ENCODE peak calls at places on chromosomes 1 and 21, in six cellular contexts. T is OCI-LY7; O is HFF-Myc; S is CD4-positive, alpha-beta memory T cell; V is adipocyte; B is GM23248. I is an unnamed sample.

GRCh38 chr1:47569261-47569660 is 131.4 kb downstream of the FOXD2 start:
- DNase-seq in B (no peak), V (no peak), T (no peak), O (no peak), S (no peak), I (no peak)

GRCh38 chr1:44807364-44808062 is 362 bp upstream of the DYNLT4 start:
- DNase-seq in B (peak; percentile 100), O (peak; percentile 100), T (peak; percentile 68), V (peak; percentile 99), S (peak; percentile 91), I (peak; percentile 100)

GRCh38 chr1:10556430-10557005 is 81.8 kb downstream of the PEX14 start:
- DNase-seq in O (no peak), B (no peak), V (no peak), S (no peak), T (no peak), I (no peak)

GRCh38 chr1:27963393-27963792 is 3.6 kb downstream of the XKR8 start:
- DNase-seq in O (no peak), S (no peak), V (no peak), B (no peak), T (no peak), I (no peak)

GRCh38 chr1:43938892-43939587 is 5.4 kb downstream of the ARTN start:
- DNase-seq in T (no peak), B (no peak), S (no peak), V (no peak), O (no peak), I (no peak)

GRCh38 chr1:111603979-111604378 is 15.6 kb upstream of the RAP1A start:
- DNase-seq in B (no peak), O (no peak), V (no peak), S (peak; percentile 81), T (peak; percentile 77), I (no peak)

GRCh38 chr1:192588546-192588945 is 13.0 kb downstream of the RGS1 start:
- DNase-seq in V (no peak), O (no peak), B (peak; percentile 36), T (no peak), S (no peak), I (peak; percentile 39)

GRCh38 chr1:157133431-157133830 is 4.8 kb downstream of the ETV3 start:
- DNase-seq in B (no peak), T (no peak), O (no peak), V (no peak), S (peak; percentile 70), I (no peak)

GRCh38 chr1:228279011-228279721 is 71.3 kb downstream of the OBSCN start:
- DNase-seq in V (no peak), T (no peak), S (no peak), O (no peak), B (no peak), I (no peak)

GRCh38 chr1:183840140-183840539 is 35.2 kb downstream of the RGL1 start:
- DNase-seq in S (no peak), V (peak; percentile 22), B (peak; percentile 53), O (no peak), T (no peak), I (no peak)

DNA sequence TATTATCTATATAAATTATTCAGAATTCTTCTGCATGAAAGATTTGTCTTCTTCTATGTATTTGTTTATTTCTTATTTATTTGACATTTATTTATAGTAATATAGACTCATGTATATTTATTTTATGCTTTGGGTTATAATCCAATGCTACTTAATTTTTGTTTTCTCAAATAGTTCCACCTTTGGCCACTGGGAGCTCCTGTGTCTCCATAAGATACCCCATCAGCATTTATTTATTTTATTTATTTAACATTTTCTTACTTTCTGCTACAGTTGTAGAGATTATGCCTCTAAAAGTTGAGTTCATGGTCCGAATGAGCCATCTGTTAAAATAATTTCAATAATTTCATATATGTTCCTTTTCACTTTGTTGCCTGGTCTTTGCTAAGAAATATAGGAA is 289.4 kb downstream of the ADGRL2 start:
- DNase-seq in O (no peak), T (no peak), B (peak; percentile 27), V (peak; percentile 44), S (no peak), I (peak; percentile 41)
- H3K4me3 ChIP-seq in O (no peak overlapping the region), T (no peak overlapping the region), B (no peak overlapping the region), V (no peak overlapping the region), S (no peak overlapping the region), I (no peak overlapping the region)

DNA sequence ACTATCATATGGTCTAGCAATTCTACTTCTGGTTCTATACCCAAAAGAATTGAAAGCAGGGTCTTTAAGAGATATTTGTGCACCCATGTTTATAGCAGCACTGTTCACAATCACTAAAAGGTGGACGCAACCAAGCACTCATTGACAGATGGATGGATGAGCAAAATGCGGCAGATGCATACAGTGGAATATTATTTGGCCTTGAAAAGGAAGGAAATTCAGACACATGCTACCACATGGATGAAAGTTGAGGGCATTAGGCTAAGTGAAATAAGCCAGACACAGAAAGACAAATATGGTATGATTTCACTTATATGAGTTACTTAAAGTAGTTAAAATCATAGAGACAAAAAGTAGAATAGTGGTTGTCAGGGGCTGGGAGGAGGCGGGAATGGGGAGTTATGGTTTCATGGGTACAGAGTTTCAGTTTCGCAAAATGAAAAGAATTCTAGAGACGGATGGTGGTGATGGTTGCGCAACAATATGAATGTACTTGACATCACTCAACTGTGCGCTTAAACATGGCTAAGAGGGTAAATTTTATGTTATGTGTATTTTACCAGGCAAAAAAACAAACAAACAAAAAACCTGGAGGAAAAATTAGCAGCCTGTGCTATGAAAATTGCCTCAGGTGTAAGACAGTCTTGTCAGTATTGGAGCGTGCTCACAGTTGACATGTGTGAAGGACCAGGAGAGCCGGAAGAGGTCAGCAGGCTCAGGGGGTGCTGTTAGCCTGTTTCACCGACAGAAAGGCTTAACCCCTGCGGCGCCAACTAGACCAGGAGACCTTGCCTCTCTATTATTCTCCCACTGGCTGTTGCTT is 26.5 kb downstream of the CD247 start:
- DNase-seq in O (no peak), S (peak; percentile 36), V (no peak), B (no peak), T (no peak), I (no peak)
- H3K4me3 ChIP-seq in O (no peak overlapping the region), S (peak overlapping the region; percentile 4), V (no peak overlapping the region), B (no peak overlapping the region), T (no peak overlapping the region), I (no peak overlapping the region)

DNA sequence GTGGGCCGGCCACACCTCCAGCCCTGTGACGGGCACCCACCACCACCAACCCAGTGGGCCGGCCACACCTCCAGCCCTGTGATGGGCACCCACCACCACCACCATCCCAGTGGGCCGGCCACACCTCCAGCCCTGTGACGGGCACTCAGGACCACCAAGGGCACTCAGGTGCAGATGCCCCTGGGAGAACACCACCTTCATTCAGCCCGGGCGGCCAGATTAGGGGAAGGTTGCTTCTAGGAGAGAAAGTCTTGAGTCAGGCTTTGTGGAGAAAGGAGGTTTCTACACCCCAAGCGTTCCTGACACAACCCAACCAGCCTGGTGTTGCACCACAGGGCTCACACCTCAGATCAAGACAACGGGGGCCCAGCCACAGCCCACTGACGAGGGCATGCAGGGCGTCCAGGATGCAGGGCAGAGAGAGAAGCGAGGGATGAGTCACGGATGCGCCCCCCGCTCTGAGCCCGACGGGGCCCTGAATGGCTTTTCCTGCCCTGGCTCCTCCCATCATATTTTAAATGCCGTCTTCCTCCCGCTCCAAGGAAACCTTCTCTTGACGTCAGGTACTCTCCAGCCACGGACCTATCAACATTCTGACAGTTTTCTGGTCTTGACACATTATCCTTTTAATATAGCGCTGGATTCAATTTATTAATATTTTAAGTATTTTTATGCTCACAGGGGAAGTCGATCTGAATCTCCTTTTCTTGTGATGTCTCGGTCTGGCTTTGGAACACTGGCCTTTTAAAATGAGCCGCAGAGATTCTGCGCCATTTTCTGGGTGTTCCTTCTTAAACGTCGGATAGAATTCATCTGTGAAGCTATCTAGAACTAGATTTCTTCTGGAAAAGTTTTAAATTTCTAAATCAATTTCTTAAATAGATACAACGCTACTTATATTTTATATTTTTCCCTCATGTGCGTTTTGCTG is 631 bp upstream of the SPATC1L start:
- DNase-seq in V (peak; percentile 84), T (peak; percentile 52), O (no peak), B (peak; percentile 81), S (peak; percentile 65), I (peak; percentile 90)
- H3K4me3 ChIP-seq in V (peak overlapping the region; percentile 87), T (peak overlapping the region; percentile 68), O (peak overlapping the region; percentile 95), B (peak overlapping the region; percentile 98), S (peak overlapping the region; percentile 42), I (peak overlapping the region; percentile 76)

GRCh38 chr21:42272984-42273600 is 42.1 kb downstream of the TFF3 start:
- DNase-seq in V (no peak), T (no peak), O (no peak), S (no peak), B (no peak), I (no peak)
- H3K4me3 ChIP-seq in V (no peak overlapping the region), T (no peak overlapping the region), O (no peak overlapping the region), S (no peak overlapping the region), B (no peak overlapping the region), I (no peak overlapping the region)

GRCh38 chr1:168163670-168164069 is 15.1 kb upstream of the TIPRL start:
- DNase-seq in V (no peak), S (no peak), B (no peak), O (no peak), T (peak; percentile 47), I (no peak)
- H3K4me3 ChIP-seq in V (no peak overlapping the region), S (no peak overlapping the region), B (no peak overlapping the region), O (no peak overlapping the region), T (no peak overlapping the region), I (no peak overlapping the region)

GRCh38 chr1:197198333-197198732 is 51.9 kb upstream of the ASPM start:
- DNase-seq in S (no peak), O (no peak), V (no peak), T (no peak), B (no peak), I (no peak)
- H3K4me3 ChIP-seq in S (no peak overlapping the region), O (peak overlapping the region; percentile 78), V (peak overlapping the region; percentile 95), T (peak overlapping the region; percentile 81), B (peak overlapping the region; percentile 85), I (peak overlapping the region; percentile 89)

GRCh38 chr1:230865062-230865817 is 3.1 kb downstream of the C1orf198 start:
- DNase-seq in S (no peak), V (no peak), T (no peak), B (peak; percentile 9), O (no peak), I (no peak)
- H3K4me3 ChIP-seq in S (no peak overlapping the region), V (peak overlapping the region; percentile 99), T (no peak overlapping the region), B (peak overlapping the region; percentile 87), O (peak overlapping the region; percentile 66), I (peak overlapping the region; percentile 95)

DNA sequence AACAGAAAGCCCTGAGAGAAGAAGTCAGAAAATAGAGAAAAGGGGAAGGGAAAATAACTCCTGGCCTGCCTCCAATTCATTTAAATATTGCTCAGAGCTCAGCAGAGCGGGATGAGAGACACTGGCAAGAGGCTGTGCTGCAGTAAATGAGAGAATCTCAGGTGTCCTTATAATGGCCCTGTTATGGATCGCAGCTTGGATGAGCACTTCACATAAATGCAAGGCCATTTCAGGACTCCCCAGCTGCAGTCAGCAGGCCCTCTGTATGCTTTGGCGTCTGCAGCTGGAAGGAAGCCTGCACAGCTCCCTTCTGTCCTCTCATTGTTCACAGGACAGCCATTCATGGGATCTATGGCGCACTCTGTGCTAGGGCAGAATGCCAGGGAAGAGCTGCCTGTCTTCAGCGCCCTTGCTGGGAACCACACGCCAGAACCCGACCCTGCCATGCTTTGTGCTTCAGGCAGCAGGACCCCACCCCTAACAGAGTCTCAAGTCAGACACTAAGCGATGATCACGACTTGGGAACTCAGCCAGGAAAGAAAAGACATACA is 20.7 kb upstream of the ABCB10 start:
- DNase-seq in B (peak; percentile 24), S (no peak), V (no peak), T (peak; percentile 36), O (no peak), I (peak; percentile 48)
- H3K4me3 ChIP-seq in B (no peak overlapping the region), S (no peak overlapping the region), V (peak overlapping the region; percentile 39), T (no peak overlapping the region), O (no peak overlapping the region), I (peak overlapping the region; percentile 23)

GRCh38 chr1:17118706-17119075 is 560 bp downstream of the PADI2 start:
- DNase-seq in B (peak; percentile 14), T (no peak), O (no peak), V (peak; percentile 2), S (no peak), I (no peak)
- H3K4me3 ChIP-seq in B (peak overlapping the region; percentile 52), T (peak overlapping the region; percentile 38), O (peak overlapping the region; percentile 32), V (no peak overlapping the region), S (no peak overlapping the region), I (no peak overlapping the region)